ENCODE peak calls at places on chromosomes 13 and 19, in four cellular contexts. B is NCI-H2081; P is activated CD4-positive, alpha-beta T cell treated with anti-CD3 and anti-CD28 coated beads, Interleukin-2, amount 50 U/mL, for 1 hour; M is CD8-positive, alpha-beta memory T cell. H is an unnamed sample.

GRCh38 chr13:98813993-98814392 is 61.5 kb upstream of the SLC15A1 start:
- DNase-seq in B (no peak), P (no peak), M (no peak), H (no peak)

GRCh38 chr13:113948034-113948742 is 25.7 kb downstream of the C13orf46 start:
- DNase-seq in B (no peak), P (no peak), M (no peak), H (no peak)

GRCh38 chr19:18590273-18591272 is 2.0 kb downstream of the REX1BD start:
- DNase-seq in B (no peak), P (no peak), M (no peak), H (peak)

GRCh38 chr13:99500839-99501134 is 485 bp upstream of the TM9SF2 start:
- DNase-seq in B (no peak), P (no peak), M (no peak), H (no peak)

GRCh38 chr19:48398329-48399235 is 5.1 kb downstream of the GRIN2D start:
- DNase-seq in B (peak), P (peak), M (peak), H (peak)

GRCh38 chr19:7230826-7231225 is 63.4 kb downstream of the INSR start:
- DNase-seq in B (no peak), P (no peak), M (no peak), H (no peak)

GRCh38 chr19:5823579-5824281 is 15.8 kb downstream of the FUT6 start:
- DNase-seq in B (no peak), P (no peak), M (no peak), H (no peak)

GRCh38 chr19:43560687-43561086 is 14.6 kb downstream of the XRCC1 start:
- DNase-seq in B (no peak), P (no peak), M (no peak), H (no peak)

GRCh38 chr13:102948006-102948405 is 102.2 kb downstream of the ERCC5 start:
- DNase-seq in B (peak), P (no peak), M (no peak), H (no peak)

GRCh38 chr13:20125783-20126165 is 35.1 kb downstream of the GJA3 start:
- DNase-seq in B (no peak), P (no peak), M (no peak), H (no peak)

GRCh38 chr13:37791699-37792098 is 77.9 kb downstream of the TRPC4 start:
- DNase-seq in B (no peak), P (no peak), M (no peak), H (no peak)

GRCh38 chr13:48144413-48145035 is 49.6 kb upstream of the MED4 start:
- DNase-seq in B (no peak), P (no peak), M (no peak), H (no peak)

GRCh38 chr19:46788101-46788967 is at the start of gene SLC1A5:
- DNase-seq in B (peak), P (peak), M (peak), H (peak)

GRCh38 chr19:14978377-14978776 is 1.3 kb downstream of the SLC1A6 start:
- DNase-seq in B (no peak), P (no peak), M (no peak), H (no peak)

GRCh38 chr19:38786572-38787265 is 2.3 kb upstream of the LGALS7B start:
- DNase-seq in B (no peak), P (no peak), M (no peak), H (no peak)

GRCh38 chr13:39452412-39452811 is 150.6 kb downstream of the LHFPL6 start:
- DNase-seq in B (no peak), P (no peak), M (no peak), H (no peak)

GRCh38 chr19:1618157-1619093 is 13.2 kb upstream of the UQCR11 start:
- DNase-seq in B (no peak), P (peak), M (no peak), H (no peak)

H was measured in NCI-H1694.